ENCODE peak calls at places on chromosomes 1 and 21, in seven cellular contexts. X, M, R, D, E, A and H are unnamed samples.

GRCh38 chr1:109828756-109829505 is 65.2 kb upstream of the EPS8L3 start:
- DNase-seq in E (no peak), A (no peak), M (no peak), D (no peak), R (no peak), X (peak; percentile 13), H (no peak)

GRCh38 chr1:43639990-43640794 is 9.8 kb upstream of the KDM4A start:
- DNase-seq in A (no peak), X (no peak), D (no peak), E (no peak), M (no peak), R (no peak), H (no peak)

GRCh38 chr1:59926381-59927243 is at the start of gene CYP2J2:
- DNase-seq in M (peak; percentile 31), E (peak; percentile 76), A (no peak), X (no peak), D (peak; percentile 18), R (peak; percentile 33), H (peak; percentile 79)

GRCh38 chr1:204102029-204102611 is 29.2 kb downstream of the SOX13 start:
- DNase-seq in M (no peak), A (no peak), E (no peak), D (no peak), X (no peak), R (no peak), H (no peak)

GRCh38 chr1:221549815-221550214 is 192.1 kb downstream of the DUSP10 start:
- DNase-seq in M (no peak), X (no peak), E (no peak), A (no peak), D (no peak), R (no peak), H (no peak)

GRCh38 chr1:91092503-91092902 is 70.7 kb upstream of the ZNF644 start:
- DNase-seq in M (no peak), X (no peak), A (no peak), D (no peak), R (no peak), E (no peak), H (no peak)

GRCh38 chr1:162373541-162374375 is 2.9 kb downstream of the SPATA46 start:
- DNase-seq in A (no peak), R (no peak), E (no peak), X (peak; percentile 16), D (no peak), M (no peak), H (no peak)

GRCh38 chr1:244296010-244296409 is 155.7 kb downstream of the ADSS2 start:
- DNase-seq in E (no peak), D (no peak), X (no peak), R (no peak), M (no peak), A (no peak), H (no peak)

GRCh38 chr1:189970331-189971230 is 507.1 kb downstream of the BRINP3 start:
- DNase-seq in R (no peak), X (no peak), D (no peak), M (no peak), A (no peak), E (no peak), H (peak; percentile 11)

GRCh38 chr1:77126309-77126708 is 92.9 kb downstream of the PIGK start:
- DNase-seq in A (peak; percentile 27), M (no peak), D (no peak), X (peak; percentile 80), R (peak; percentile 29), E (peak; percentile 35), H (peak; percentile 28)

GRCh38 chr21:26199471-26199870 is 28.9 kb upstream of the APP start:
- DNase-seq in D (no peak), A (no peak), M (no peak), X (peak; percentile 82), E (no peak), R (no peak), H (no peak)

GRCh38 chr1:201758508-201759050 is 70.4 kb upstream of the IPO9 start:
- DNase-seq in R (no peak), M (no peak), D (no peak), X (no peak), A (no peak), E (no peak), H (no peak)

GRCh38 chr1:205344010-205344808 is 12.5 kb downstream of the KLHDC8A start:
- DNase-seq in R (no peak), A (no peak), D (peak; percentile 27), M (peak; percentile 40), E (no peak), X (no peak), H (peak; percentile 82)

GRCh38 chr1:98677288-98677687 is 15.8 kb downstream of the SNX7 start:
- DNase-seq in R (no peak), D (no peak), E (no peak), M (no peak), X (peak; percentile 85), A (peak; percentile 82), H (no peak)